ENCODE peak calls at places on chromosomes 13 and 19, in four cellular contexts. E is T-helper 17 cell, G is stomach, P is cardiac muscle cell. J is an unnamed sample.

GRCh38 chr13:20550799-20551198 is 16.2 kb upstream of the IFT88 start:
- DNase-seq in P (peak; percentile 33), E (no peak), G (no peak), J (no peak)

GRCh38 chr13:20232556-20233277 is 598 bp upstream of the GJB6 start:
- DNase-seq in E (no peak), P (no peak), G (no peak), J (no peak)

GRCh38 chr19:35757231-35757748 is 461 bp upstream of the HSPB6 start:
- DNase-seq in P (peak; percentile 98), E (peak; percentile 20), G (peak; percentile 49), J (no peak)

GRCh38 chr19:31461814-31462539 is 112.7 kb upstream of the TSHZ3 start:
- DNase-seq in E (no peak), P (peak; percentile 56), G (no peak), J (no peak)

GRCh38 chr13:109945206-109945960 is 159.0 kb upstream of the IRS2 start:
- DNase-seq in G (no peak), E (no peak), P (peak; percentile 75), J (peak; percentile 77)

GRCh38 chr13:112057736-112058518 is 9.0 kb upstream of the SOX1 start:
- DNase-seq in P (no peak), G (no peak), E (no peak), J (no peak)

GRCh38 chr13:113919761-113920160 is 54.1 kb downstream of the C13orf46 start:
- DNase-seq in E (no peak), P (no peak), G (peak; percentile 1), J (no peak)

GRCh38 chr13:96816874-96817273 is 177.4 kb downstream of the OXGR1 start:
- DNase-seq in E (no peak), G (no peak), P (no peak), J (no peak)

GRCh38 chr13:75226092-75226491 is 255.9 kb downstream of the TBC1D4 start:
- DNase-seq in P (no peak), G (no peak), E (no peak), J (no peak)

GRCh38 chr13:92137519-92137918 is 739.1 kb downstream of the GPC5 start:
- DNase-seq in E (no peak), G (no peak), P (peak; percentile 68), J (no peak)

GRCh38 chr13:93224545-93224944 is 2.1 kb upstream of the GPC6 start:
- DNase-seq in P (peak; percentile 77), G (no peak), E (no peak), J (no peak)

GRCh38 chr19:29813665-29814064 is 1.9 kb downstream of the CCNE1 start:
- DNase-seq in G (no peak), P (no peak), E (no peak), J (no peak)

GRCh38 chr13:28449826-28450773 is 44.8 kb downstream of the FLT1 start:
- DNase-seq in E (no peak), P (no peak), G (no peak), J (no peak)

GRCh38 chr13:99370476-99371272 is 63.5 kb upstream of the GPR183 start:
- DNase-seq in G (no peak), P (no peak), E (no peak), J (no peak)

GRCh38 chr13:28163587-28163986 is 25.2 kb downstream of the PAN3 start:
- DNase-seq in P (no peak), E (no peak), G (no peak), J (no peak)

GRCh38 chr13:110455444-110455843 is 106.1 kb downstream of the RAB20 start:
- DNase-seq in E (no peak), G (no peak), P (no peak), J (no peak)

GRCh38 chr19:51891193-51891747 is 3.5 kb upstream of the ZNF577 start:
- DNase-seq in P (no peak), G (no peak), E (no peak), J (no peak)

GRCh38 chr13:99018418-99019180 is 40.7 kb upstream of the DOCK9 start:
- DNase-seq in P (peak; percentile 48), E (no peak), G (no peak), J (no peak)

GRCh38 chr19:2034729-2035589 is 16.1 kb downstream of the MKNK2 start:
- DNase-seq in G (peak; percentile 89), P (peak; percentile 67), E (peak; percentile 74), J (no peak)

GRCh38 chr19:4988770-4989251 is 19.9 kb downstream of the KDM4B start:
- DNase-seq in E (no peak), G (no peak), P (peak; percentile 83), J (no peak)

GRCh38 chr19:44792286-44792685 is 14.6 kb downstream of the CBLC start:
- DNase-seq in P (no peak), E (no peak), G (no peak), J (no peak)

GRCh38 chr19:44785271-44785670 is 7.6 kb downstream of the CBLC start:
- DNase-seq in E (no peak), G (no peak), P (no peak), J (no peak)

GRCh38 chr19:44789943-44790467 is 12.3 kb downstream of the CBLC start:
- DNase-seq in G (no peak), P (no peak), E (no peak), J (no peak)

GRCh38 chr19:44785993-44786392 is 8.3 kb downstream of the CBLC start:
- DNase-seq in E (no peak), P (no peak), G (no peak), J (no peak)

DNA sequence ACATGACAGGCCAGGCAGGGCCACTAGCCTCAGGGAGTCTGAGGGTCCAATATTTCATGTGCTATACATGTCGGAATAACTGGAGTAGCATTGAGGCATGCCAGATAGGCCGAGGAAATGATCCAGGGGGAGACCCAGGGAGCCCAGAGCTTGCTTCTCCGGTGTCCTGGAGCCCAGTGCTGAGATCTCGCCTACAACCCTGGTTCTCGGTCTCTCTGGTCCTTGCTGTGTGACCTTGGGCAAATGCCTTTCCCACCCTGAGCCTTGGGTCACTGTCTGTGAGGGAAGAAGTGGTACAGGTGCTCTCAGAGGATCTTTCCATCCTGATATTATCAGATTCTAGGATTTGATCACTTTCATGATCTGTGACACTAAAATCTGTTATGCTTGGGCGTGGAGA is 11.3 kb downstream of the CBLC start:
- DNase-seq in G (no peak), E (no peak), P (no peak), J (no peak)
- H3K9me3 ChIP-seq in G (no peaks in the 10 kb centered on the region), E (no peaks in the 10 kb centered on the region), P (no peaks in the 10 kb centered on the region), J (no peaks in the 10 kb centered on the region)

GRCh38 chr13:108223850-108224503 is 5.8 kb downstream of the ABHD13 start:
- DNase-seq in P (no peak), G (no peak), E (no peak), J (no peak)
- H3K9me3 ChIP-seq in P (no peaks in the 10 kb centered on the region), G (no peaks in the 10 kb centered on the region), E (no peaks in the 10 kb centered on the region), J (no peaks in the 10 kb centered on the region)

GRCh38 chr19:22426901-22427300 is 4.8 kb upstream of the ZNF98 start:
- DNase-seq in E (no peak), P (no peak), G (no peak), J (no peak)

GRCh38 chr19:22428299-22428913 is 6.3 kb upstream of the ZNF98 start:
- DNase-seq in G (no peak), P (no peak), E (no peak), J (no peak)

GRCh38 chr19:22421797-22422196 is 349 bp downstream of the ZNF98 start:
- DNase-seq in G (no peak), P (no peak), E (no peak), J (no peak)

GRCh38 chr19:22422220-22422619 is at the start of gene ZNF98:
- DNase-seq in E (no peak), P (peak; percentile 7), G (no peak), J (no peak)

DNA sequence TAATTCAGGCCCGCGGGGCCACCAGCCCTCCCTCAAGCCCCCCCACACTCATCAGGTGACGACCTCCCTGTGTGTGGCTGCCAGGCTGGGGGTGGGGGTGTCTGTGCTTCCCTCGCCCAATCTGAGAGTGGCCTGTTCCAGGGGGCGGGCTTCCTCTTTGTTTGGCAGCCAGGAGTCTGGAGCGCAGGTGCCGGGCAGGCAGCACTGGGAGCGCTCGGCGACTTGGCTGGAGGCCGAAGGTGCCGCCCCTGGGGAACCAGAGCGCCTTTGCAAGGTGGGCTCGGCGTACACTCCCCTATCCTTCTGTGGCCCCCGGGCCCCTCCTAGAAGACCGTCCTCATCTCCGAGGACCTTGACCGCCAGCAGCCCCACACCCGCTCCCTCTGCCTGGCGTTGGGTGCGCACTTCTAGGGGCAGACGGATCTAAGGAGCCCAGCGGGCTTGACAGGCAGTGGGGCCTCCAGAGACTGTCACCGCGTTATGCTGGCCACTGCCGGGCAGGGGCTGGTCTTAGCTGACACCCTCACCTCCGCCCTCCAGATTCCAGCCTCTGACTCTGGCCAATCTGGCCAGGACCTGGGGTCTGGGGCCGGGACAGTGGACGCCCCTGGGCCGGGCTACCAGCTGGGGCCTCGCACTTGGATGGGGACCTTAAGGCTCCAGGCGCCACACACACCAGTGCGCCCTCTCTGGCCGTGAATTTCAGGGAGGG is 5.6 kb upstream of the ZNF98 start:
- DNase-seq in P (no peak), G (no peak), E (no peak), J (no peak)
- H3K9me3 ChIP-seq in P (no peaks in the 10 kb centered on the region), G (peaks cover 86% of the 10 kb centered on the region), E (no peaks in the 10 kb centered on the region), J (peaks cover 2% of the 10 kb centered on the region)

DNA sequence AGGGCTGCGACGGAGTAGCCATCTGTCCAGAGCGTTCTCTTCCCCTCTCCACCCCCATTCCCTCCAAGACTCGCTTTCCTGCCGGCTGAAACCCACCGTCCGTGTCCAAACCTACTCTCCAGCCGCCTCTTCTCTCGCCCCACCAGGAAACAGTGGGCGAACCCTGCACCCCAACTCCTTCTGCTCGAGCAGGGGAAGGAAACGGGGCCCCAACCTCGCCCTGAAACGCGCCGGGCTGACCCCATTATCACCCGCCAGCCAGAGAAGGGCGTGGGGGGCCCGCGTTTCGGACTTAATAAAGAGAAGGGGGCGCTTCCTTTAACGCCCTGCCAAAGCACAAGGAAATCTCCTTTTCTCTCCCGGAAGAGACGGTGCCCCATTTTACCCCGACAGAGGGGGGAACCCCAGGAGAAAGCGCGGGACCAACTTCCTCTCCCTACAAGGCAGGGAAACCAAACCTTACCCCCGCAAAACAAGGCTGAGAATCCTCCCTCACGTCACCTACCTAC is 2.4 kb downstream of the ZC3H4 start:
- DNase-seq in E (peak; percentile 51), P (no peak), G (peak; percentile 34), J (no peak)
- H3K9me3 ChIP-seq in E (no peaks in the 10 kb centered on the region), P (no peaks in the 10 kb centered on the region), G (no peaks in the 10 kb centered on the region), J (no peaks in the 10 kb centered on the region)

GRCh38 chr19:13370948-13371347 is 135.3 kb downstream of the CACNA1A start:
- DNase-seq in E (no peak), G (no peak), P (no peak), J (no peak)

GRCh38 chr19:13363954-13364353 is 142.3 kb downstream of the CACNA1A start:
- DNase-seq in G (no peak), P (no peak), E (no peak), J (no peak)

GRCh38 chr19:13363235-13363634 is 143.0 kb downstream of the CACNA1A start:
- DNase-seq in E (no peak), G (no peak), P (no peak), J (no peak)

GRCh38 chr19:13366529-13367143 is 139.6 kb downstream of the CACNA1A start:
- DNase-seq in P (peak; percentile 55), G (no peak), E (no peak), J (no peak)
- H3K9me3 ChIP-seq in P (no peaks in the 10 kb centered on the region), G (no peaks in the 10 kb centered on the region), E (no peaks in the 10 kb centered on the region), J (no peaks in the 10 kb centered on the region)